ENCODE peak calls at places on chromosomes 6 and 20, in five cellular contexts. N is heart left ventricle, G is Calu3, D is BJ, K is astrocyte. X is an unnamed sample.

GRCh38 chr6:71902261-71902660 is 15.9 kb downstream of the RIMS1 start:
- DNase-seq in D (no peak), N (no peak), K (no peak), G (no peak), X (no peak)

GRCh38 chr20:13292486-13292885 is 71.4 kb downstream of the ISM1 start:
- DNase-seq in K (no peak), D (no peak), N (no peak), G (no peak), X (no peak)

GRCh38 chr6:166957087-166957804 is 896 bp upstream of the RNASET2 start:
- DNase-seq in G (peak), D (no peak), K (no peak), N (peak), X (peak)

GRCh38 chr6:41774841-41775240 is 4.9 kb downstream of the FRS3 start:
- DNase-seq in D (no peak), N (no peak), G (no peak), K (no peak), X (no peak)

GRCh38 chr20:53872561-53873248 is 197.7 kb downstream of the BCAS1 start:
- DNase-seq in N (no peak), G (no peak), D (no peak), K (no peak), X (no peak)

GRCh38 chr6:2855061-2855519 is 13.4 kb upstream of the SERPINB1 start:
- DNase-seq in G (no peak), D (no peak), K (no peak), N (peak), X (no peak)

GRCh38 chr20:46709459-46710148 is at the start of gene SLC2A10:
- DNase-seq in D (no peak), N (peak), K (peak), G (peak), X (peak)

GRCh38 chr6:100839419-100839818 is 41.7 kb downstream of the ASCC3 start:
- DNase-seq in D (no peak), K (no peak), N (no peak), G (no peak), X (no peak)

GRCh38 chr6:2132416-2132815 is 113.0 kb downstream of the GMDS start:
- DNase-seq in G (peak), D (no peak), N (no peak), K (peak), X (no peak)

GRCh38 chr6:152270301-152270925 is 366.7 kb downstream of the SYNE1 start:
- DNase-seq in G (no peak), N (no peak), K (peak), D (no peak), X (no peak)

GRCh38 chr6:25312034-25312620 is 33.0 kb downstream of the CARMIL1 start:
- DNase-seq in K (peak), D (peak), G (no peak), N (no peak), X (no peak)

GRCh38 chr6:150366118-150366778 is 2.6 kb upstream of the IYD start:
- DNase-seq in N (no peak), K (no peak), G (no peak), D (no peak), X (no peak)

GRCh38 chr6:151036869-151037680 is 171.6 kb downstream of the MTHFD1L start:
- DNase-seq in N (no peak), G (no peak), D (no peak), K (peak), X (no peak)

GRCh38 chr6:5115168-5115567 is 30.0 kb downstream of the PPP1R3G start:
- DNase-seq in K (no peak), D (no peak), N (no peak), G (no peak), X (no peak)
- TF ChIP-seq CTCF in K (peak), D (peak), N (peak), G (no peak), X (no peak)

GRCh38 chr20:7415427-7415826 is 524.8 kb downstream of the HAO1 start:
- DNase-seq in K (no peak), G (no peak), N (no peak), D (no peak), X (no peak)

GRCh38 chr20:7406671-7407070 is 533.6 kb downstream of the HAO1 start:
- DNase-seq in D (no peak), G (no peak), N (no peak), K (no peak), X (no peak)

GRCh38 chr20:7416382-7416781 is 523.9 kb downstream of the HAO1 start:
- DNase-seq in N (no peak), G (no peak), K (no peak), D (no peak), X (no peak)

GRCh38 chr20:7410150-7410549 is 530.1 kb downstream of the HAO1 start:
- DNase-seq in K (no peak), G (no peak), D (no peak), N (no peak), X (no peak)

GRCh38 chr20:7411075-7411474 is 529.2 kb downstream of the HAO1 start:
- DNase-seq in G (no peak), N (no peak), K (no peak), D (no peak), X (no peak)
- TF ChIP-seq CTCF in G (no peak), N (no peak), K (no peak), D (no peak), X (no peak)

GRCh38 chr6:161557333-161558107 is 283.7 kb upstream of the AGPAT4 start:
- DNase-seq in N (no peak), D (no peak), K (no peak), G (peak), X (no peak)
- TF ChIP-seq CTCF in N (no peak), D (no peak), K (no peak), G (no peak), X (no peak)

DNA sequence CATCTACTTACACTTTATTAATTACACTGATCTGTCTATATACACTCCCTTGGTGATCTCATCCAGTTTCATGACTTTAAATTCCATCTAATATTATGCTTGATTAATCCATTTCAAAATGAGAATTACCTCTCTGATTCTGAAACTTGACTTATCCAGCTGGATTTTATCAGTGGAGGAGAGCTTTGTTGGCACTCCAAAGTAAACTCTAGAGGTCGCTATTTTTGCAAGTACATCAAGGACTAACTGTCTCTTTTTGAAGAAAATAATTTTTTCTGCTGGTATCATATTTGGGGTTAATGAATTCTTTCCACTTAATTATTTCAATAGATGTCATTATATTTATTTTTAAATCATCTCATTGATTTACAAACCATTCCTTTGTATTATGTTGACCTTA is 630.3 kb upstream of the MAN1A1 start:
- DNase-seq in N (no peak), K (no peak), G (no peak), D (no peak), X (no peak)
- TF ChIP-seq CTCF in N (peak), K (peak), G (no peak), D (no peak), X (no peak)